ENCODE peak calls at places on chromosomes 2 and 18, in four cellular contexts. E is ELF-1; H is activated T-cell treated with anti-CD3 and anti-CD28 coated beads, Interleukin-2, amount 50 U/mL, for 4 hours; F is activated effector memory CD4-positive, alpha-beta T cell treated with Interleukin-2 at 50 U/mL for 16 hours. W is an unnamed sample.

GRCh38 chr2:240225116-240225515 is 84.7 kb upstream of the OTOS start:
- DNase-seq in F (no peak), E (no peak), H (no peak), W (no peak)

GRCh38 chr2:239444626-239445625 is 44.1 kb upstream of the HDAC4 start:
- DNase-seq in F (no peak), H (no peak), E (no peak), W (peak)

GRCh38 chr2:67216881-67217280 is 180.3 kb upstream of the ETAA1 start:
- DNase-seq in H (no peak), E (no peak), F (no peak), W (no peak)

GRCh38 chr2:100757621-100758394 is 62.1 kb upstream of the NPAS2 start:
- DNase-seq in F (no peak), E (peak), H (no peak), W (no peak)

GRCh38 chr2:30706534-30707303 is 100.5 kb downstream of the CAPN13 start:
- DNase-seq in H (peak), F (peak), E (peak), W (peak)

GRCh38 chr2:226903179-226903578 is 67.3 kb downstream of the RHBDD1 start:
- DNase-seq in H (no peak), E (no peak), F (no peak), W (no peak)

GRCh38 chr2:59654753-59655152 is 898.7 kb downstream of the BCL11A start:
- DNase-seq in E (no peak), F (no peak), H (no peak), W (no peak)

GRCh38 chr2:5720426-5720825 is 28.2 kb downstream of the SOX11 start:
- DNase-seq in F (no peak), H (no peak), E (no peak), W (no peak)

GRCh38 chr18:74598350-74599001 is 806 bp downstream of the ZNF407 start:
- DNase-seq in H (peak), F (peak), E (peak), W (peak)

GRCh38 chr2:75589344-75590105 is 28.8 kb upstream of the EVA1A start:
- DNase-seq in E (no peak), F (no peak), H (no peak), W (no peak)

GRCh38 chr18:75827781-75828274 is 400.3 kb upstream of the SMIM21 start:
- DNase-seq in E (peak), F (no peak), H (no peak), W (peak)

GRCh38 chr2:45938649-45939511 is 287.4 kb downstream of the PRKCE start:
- DNase-seq in E (peak), H (no peak), F (no peak), W (no peak)